ENCODE peak calls at places on chromosomes 13 and 19, in ten cellular contexts. Q, T, I, W, V, R, B, D, M and P are unnamed samples.

GRCh38 chr13:76663941-76664340 is 222.3 kb downstream of the KCTD12 start:
- DNase-seq in B (no peak), D (peak; percentile 39), I (peak; percentile 29), R (no peak), V (no peak), M (no peak), Q (no peak), W (no peak), T (peak; percentile 70), P (no peak)

GRCh38 chr13:91632071-91632470 is 233.7 kb downstream of the GPC5 start:
- DNase-seq in Q (no peak), I (no peak), R (no peak), V (no peak), M (no peak), W (no peak), D (no peak), B (no peak), T (no peak), P (no peak)

GRCh38 chr13:40984670-40985366 is 34.3 kb downstream of the ELF1 start:
- DNase-seq in B (no peak), W (no peak), Q (no peak), T (no peak), I (no peak), V (no peak), R (no peak), D (no peak), M (no peak), P (no peak)

GRCh38 chr13:66659291-66660012 is 570.7 kb downstream of the PCDH9 start:
- DNase-seq in T (peak; percentile 59), W (no peak), D (no peak), V (no peak), I (no peak), Q (no peak), B (no peak), M (no peak), R (no peak), P (no peak)

GRCh38 chr13:98976941-98977340 is 923 bp downstream of the DOCK9 start:
- DNase-seq in D (no peak), I (peak; percentile 18), T (peak; percentile 58), W (no peak), V (no peak), B (no peak), M (no peak), R (no peak), Q (no peak), P (no peak)

GRCh38 chr19:50329146-50329925 is at the start of gene KCNC3:
- DNase-seq in D (peak; percentile 100), W (peak; percentile 100), R (peak; percentile 100), I (peak; percentile 96), T (peak; percentile 99), Q (peak; percentile 93), B (peak; percentile 100), M (peak; percentile 24), V (peak; percentile 86), P (peak; percentile 96)

GRCh38 chr19:50252111-50252886 is 48.9 kb downstream of the MYH14 start:
- DNase-seq in W (no peak), V (peak; percentile 9), I (no peak), Q (peak; percentile 31), D (no peak), R (no peak), B (peak; percentile 11), M (no peak), T (peak; percentile 34), P (peak; percentile 17)

GRCh38 chr13:63696055-63696454 is 2280.4 kb upstream of the PCDH20 start:
- DNase-seq in T (peak; percentile 90), Q (no peak), B (no peak), D (no peak), I (peak; percentile 5), V (no peak), M (no peak), W (no peak), R (no peak), P (no peak)

GRCh38 chr13:35917252-35917941 is 213.8 kb downstream of the DCLK1 start:
- DNase-seq in V (no peak), T (no peak), R (no peak), D (no peak), B (no peak), W (no peak), Q (no peak), I (peak; percentile 63), M (peak; percentile 40), P (no peak)

GRCh38 chr19:17721821-17722220 is 2.5 kb downstream of the MAP1S start:
- DNase-seq in B (peak; percentile 59), R (no peak), W (no peak), D (peak; percentile 93), Q (no peak), T (peak; percentile 60), V (no peak), M (no peak), I (peak; percentile 64), P (no peak)

GRCh38 chr13:109204657-109205056 is 575.2 kb downstream of the MYO16 start:
- DNase-seq in Q (no peak), V (no peak), M (no peak), T (no peak), R (no peak), B (no peak), W (no peak), I (no peak), D (no peak), P (no peak)

GRCh38 chr19:55447421-55448174 is 4.5 kb upstream of the SHISA7 start:
- DNase-seq in B (no peak), T (no peak), V (no peak), D (peak; percentile 38), M (peak; percentile 79), I (peak; percentile 57), R (no peak), Q (no peak), W (no peak), P (no peak)

GRCh38 chr13:64925727-64926126 is 2304.4 kb downstream of the PCDH9 start:
- DNase-seq in W (no peak), M (no peak), D (no peak), V (no peak), B (no peak), R (no peak), Q (no peak), T (no peak), I (no peak), P (no peak)

GRCh38 chr19:37304190-37304883 is 66.6 kb upstream of the ZNF527 start:
- DNase-seq in I (peak; percentile 71), M (no peak), W (no peak), T (no peak), V (no peak), B (peak; percentile 20), R (peak; percentile 41), D (no peak), Q (no peak), P (no peak)

GRCh38 chr19:23779645-23780044 is 21.0 kb upstream of the ZNF681 start:
- DNase-seq in W (no peak), V (no peak), M (no peak), D (no peak), I (no peak), B (no peak), R (no peak), T (no peak), Q (no peak), P (no peak)

GRCh38 chr13:26323764-26324163 is 69.8 kb downstream of the CDK8 start:
- DNase-seq in I (no peak), B (no peak), V (no peak), Q (no peak), T (no peak), W (no peak), D (no peak), R (no peak), M (no peak), P (no peak)

GRCh38 chr19:19026299-19026971 is 6.9 kb downstream of the SUGP2 start:
- DNase-seq in I (no peak), Q (no peak), V (no peak), M (no peak), R (no peak), T (no peak), W (no peak), D (peak; percentile 98), B (peak; percentile 25), P (no peak)

GRCh38 chr13:113179374-113180230 is 21.2 kb downstream of the PROZ start:
- DNase-seq in I (no peak), T (peak; percentile 81), B (no peak), R (peak; percentile 43), Q (no peak), M (no peak), W (no peak), V (no peak), D (no peak), P (no peak)

GRCh38 chr13:25169356-25169755 is 2.7 kb downstream of the AMER2 start:
- DNase-seq in B (no peak), D (no peak), Q (no peak), I (no peak), R (no peak), V (no peak), T (no peak), M (no peak), W (no peak), P (no peak)

GRCh38 chr13:60158321-60158801 is 5.4 kb downstream of the DIAPH3 start:
- DNase-seq in Q (no peak), M (no peak), D (no peak), T (no peak), B (no peak), V (no peak), W (no peak), R (peak; percentile 53), I (no peak), P (no peak)

GRCh38 chr19:35442091-35442490 is 6.0 kb upstream of the FFAR2 start:
- DNase-seq in W (no peak), D (peak; percentile 99), R (no peak), I (no peak), V (no peak), Q (no peak), M (no peak), B (peak; percentile 50), T (no peak), P (no peak)

GRCh38 chr13:23724196-23724970 is 154.2 kb downstream of the TNFRSF19 start:
- DNase-seq in V (no peak), T (no peak), B (no peak), Q (no peak), M (no peak), D (no peak), I (no peak), R (no peak), W (no peak), P (no peak)

GRCh38 chr19:35066691-35067563 is 25.4 kb downstream of the HPN start:
- DNase-seq in I (peak; percentile 90), Q (peak; percentile 92), T (peak; percentile 80), D (peak; percentile 82), R (peak; percentile 76), W (peak; percentile 85), M (peak; percentile 85), V (peak; percentile 83), B (peak; percentile 87), P (peak; percentile 85)

GRCh38 chr19:42303101-42303464 is 659 bp upstream of the PAFAH1B3 start:
- DNase-seq in B (no peak), W (no peak), T (no peak), Q (no peak), I (no peak), V (no peak), M (no peak), D (no peak), R (no peak), P (no peak)

GRCh38 chr19:24101459-24102122 is 14.6 kb downstream of the ZNF254 start:
- DNase-seq in B (no peak), T (peak; percentile 46), I (no peak), V (no peak), M (no peak), Q (no peak), R (no peak), D (no peak), W (no peak), P (no peak)

GRCh38 chr13:87356314-87356713 is 314.9 kb upstream of the SLITRK5 start:
- DNase-seq in M (peak; percentile 10), R (no peak), B (no peak), V (no peak), Q (no peak), T (no peak), W (no peak), I (no peak), D (peak; percentile 40), P (no peak)

GRCh38 chr13:25247345-25247744 is 39.9 kb downstream of the MTMR6 start:
- DNase-seq in M (no peak), I (no peak), T (peak; percentile 6), V (no peak), W (no peak), Q (no peak), D (peak; percentile 15), B (no peak), R (no peak), P (no peak)

GRCh38 chr19:608155-609000 is 18.7 kb downstream of the HCN2 start:
- DNase-seq in V (no peak), R (no peak), I (no peak), B (no peak), W (no peak), Q (no peak), T (no peak), D (no peak), M (no peak), P (no peak)